ENCODE peak calls at places on chromosomes 6 and 20, in nine cellular contexts. S is EL; N is brain microvascular endothelial cell; H is COLO829; A is mesothelial cell of epicardium; O is OCI-LY7; T is T-helper 2 cell; E is T-helper 9 cell; M is CD4-positive, CD25-positive, alpha-beta regulatory T cell. J is an unnamed sample.

GRCh38 chr6:119484598-119484997 is 135.0 kb upstream of the MAN1A1 start:
- DNase-seq in S (peak; percentile 85), N (peak; percentile 75), H (no peak), A (peak; percentile 50), O (no peak), T (no peak), E (no peak), M (no peak), J (no peak)

GRCh38 chr20:59087829-59088433 is 45.3 kb upstream of the PRELID3B start:
- DNase-seq in S (peak; percentile 69), N (peak; percentile 69), H (peak; percentile 75), A (peak; percentile 86), O (peak; percentile 79), T (peak; percentile 63), E (peak; percentile 89), M (peak; percentile 75), J (peak; percentile 62)

GRCh38 chr6:167505199-167505598 is 180.3 kb downstream of the TTLL2 start:
- DNase-seq in S (no peak), N (no peak), H (no peak), A (no peak), O (no peak), T (no peak), E (no peak), M (no peak), J (no peak)

GRCh38 chr6:46105568-46105967 is 24.2 kb upstream of the ENPP4 start:
- DNase-seq in S (no peak), N (no peak), H (no peak), A (no peak), O (no peak), T (no peak), E (no peak), M (no peak), J (no peak)

GRCh38 chr6:125829433-125829832 is 38.7 kb downstream of the NCOA7 start:
- DNase-seq in S (no peak), N (no peak), H (no peak), A (no peak), O (no peak), T (peak; percentile 31), E (no peak), M (peak; percentile 46), J (no peak)

GRCh38 chr20:22807646-22808045 is 223.3 kb upstream of the FOXA2 start:
- DNase-seq in S (no peak), N (no peak), H (no peak), A (no peak), O (no peak), T (no peak), E (no peak), M (no peak), J (no peak)

GRCh38 chr20:57103146-57103800 is 163.2 kb downstream of the BMP7 start:
- DNase-seq in S (no peak), N (no peak), H (peak; percentile 97), A (no peak), O (no peak), T (no peak), E (no peak), M (no peak), J (no peak)

GRCh38 chr6:21598662-21599061 is 5.1 kb downstream of the SOX4 start:
- DNase-seq in S (peak; percentile 17), N (no peak), H (peak; percentile 21), A (no peak), O (peak; percentile 28), T (no peak), E (no peak), M (no peak), J (no peak)

GRCh38 chr6:23601811-23602340 is 524.1 kb upstream of the NRSN1 start:
- DNase-seq in S (peak; percentile 2), N (peak; percentile 2), H (peak; percentile 28), A (no peak), O (no peak), T (no peak), E (no peak), M (no peak), J (no peak)

GRCh38 chr6:14035448-14035847 is 82.1 kb upstream of the CD83 start:
- DNase-seq in S (peak; percentile 98), N (peak; percentile 82), H (no peak), A (no peak), O (no peak), T (no peak), E (no peak), M (no peak), J (no peak)

GRCh38 chr6:108627692-108628565 is 67.2 kb downstream of the FOXO3 start:
- DNase-seq in S (peak; percentile 68), N (peak; percentile 31), H (no peak), A (no peak), O (no peak), T (no peak), E (no peak), M (no peak), J (no peak)

GRCh38 chr6:7048859-7049258 is 58.9 kb upstream of the RREB1 start:
- DNase-seq in S (no peak), N (no peak), H (no peak), A (no peak), O (no peak), T (no peak), E (no peak), M (no peak), J (no peak)

GRCh38 chr20:41367393-41367695 is 726 bp upstream of the EMILIN3 start:
- DNase-seq in S (no peak), N (no peak), H (no peak), A (no peak), O (no peak), T (no peak), E (no peak), M (no peak), J (no peak)

GRCh38 chr6:106747139-106747538 is 117.8 kb downstream of the QRSL1 start:
- DNase-seq in S (no peak), N (no peak), H (no peak), A (no peak), O (no peak), T (no peak), E (no peak), M (no peak), J (no peak)

GRCh38 chr20:11296951-11297350 is 620.7 kb upstream of the BTBD3 start:
- DNase-seq in S (no peak), N (no peak), H (no peak), A (no peak), O (no peak), T (no peak), E (no peak), M (no peak), J (no peak)

GRCh38 chr20:4412216-4412615 is 309.5 kb upstream of the PRND start:
- DNase-seq in S (peak; percentile 37), N (no peak), H (no peak), A (no peak), O (no peak), T (no peak), E (no peak), M (no peak), J (no peak)

GRCh38 chr6:6560909-6561308 is 27.6 kb upstream of the LY86 start:
- DNase-seq in S (no peak), N (no peak), H (no peak), A (no peak), O (peak; percentile 28), T (no peak), E (no peak), M (no peak), J (no peak)